ENCODE peak calls at places on chromosomes 3 and 15, in seven cellular contexts. R is GM12878, G is esophagus muscularis mucosa, Q is mammary epithelial cell, I is ovary, J is mucosa of descending colon, C is stomach. X is an unnamed sample. For H3K36me3, the result is how much of the 10 kb centered on the place peaks cover.

GRCh38 chr3:136184703-136185102 is 11.4 kb downstream of the MSL2 start:
- DNase-seq in R (no peak), G (no peak), Q (no peak), I (no peak), J (no peak), C (no peak), X (no peak)

GRCh38 chr3:77014236-77014635 is 25.7 kb upstream of the ROBO2 start:
- DNase-seq in R (no peak), G (no peak), Q (no peak), I (no peak), J (no peak), C (no peak), X (no peak)

GRCh38 chr3:169354774-169355501 is 308.6 kb downstream of the MECOM start:
- DNase-seq in R (no peak), G (no peak), Q (no peak), I (no peak), J (no peak), C (no peak), X (no peak)

GRCh38 chr3:157081681-157082210 is 78.2 kb downstream of the CCNL1 start:
- DNase-seq in R (no peak), G (peak), Q (peak), I (peak), J (peak), C (peak), X (peak)

GRCh38 chr15:68962464-68962863 is 32.1 kb downstream of the SPESP1 start:
- DNase-seq in R (no peak), G (no peak), Q (no peak), I (no peak), J (no peak), C (no peak), X (no peak)

GRCh38 chr15:83305696-83306291 is 21.3 kb upstream of the BNC1 start:
- DNase-seq in R (no peak), G (peak), Q (peak), I (no peak), J (no peak), C (no peak), X (no peak)

GRCh38 chr3:149371001-149371722 is 6.3 kb downstream of the TM4SF1 start:
- DNase-seq in R (no peak), G (no peak), Q (peak), I (no peak), J (peak), C (no peak), X (no peak)

GRCh38 chr15:66024998-66025397 is 155.7 kb downstream of the RAB11A start:
- DNase-seq in R (no peak), G (no peak), Q (peak), I (no peak), J (no peak), C (no peak), X (no peak)

GRCh38 chr3:27666277-27666676 is 55.8 kb downstream of the EOMES start:
- DNase-seq in R (no peak), G (no peak), Q (no peak), I (no peak), J (no peak), C (no peak), X (no peak)

GRCh38 chr3:62622553-62623174 is 249.3 kb upstream of the FEZF2 start:
- DNase-seq in R (peak), G (no peak), Q (peak), I (peak), J (peak), C (no peak), X (no peak)

GRCh38 chr3:119630562-119631329 is 29.6 kb downstream of the POPDC2 start:
- DNase-seq in R (no peak), G (no peak), Q (no peak), I (no peak), J (no peak), C (no peak), X (no peak)

GRCh38 chr3:116444819-116445290 is 432 bp downstream of the LSAMP start:
- DNase-seq in R (no peak), G (no peak), Q (no peak), I (no peak), J (peak), C (no peak), X (peak)

GRCh38 chr15:65987100-65987499 is 117.8 kb downstream of the RAB11A start:
- DNase-seq in R (no peak), G (no peak), Q (no peak), I (no peak), J (no peak), C (no peak), X (no peak)

GRCh38 chr15:71003314-71003713 is 110.7 kb downstream of the LRRC49 start:
- DNase-seq in R (no peak), G (no peak), Q (peak), I (no peak), J (no peak), C (no peak), X (no peak)

GRCh38 chr3:171192176-171192854 is 165.8 kb upstream of the SLC2A2 start:
- DNase-seq in R (no peak), G (no peak), Q (peak), I (no peak), J (no peak), C (no peak), X (no peak)

GRCh38 chr3:179771797-179772196 is 119.0 kb downstream of the USP13 start:
- DNase-seq in R (no peak), G (no peak), Q (no peak), I (no peak), J (no peak), C (no peak), X (no peak)

GRCh38 chr15:31858026-31858425 is 172.3 kb upstream of the CHRNA7 start:
- DNase-seq in R (no peak), G (peak), Q (no peak), I (no peak), J (no peak), C (no peak), X (no peak)

GRCh38 chr15:64571857-64572291 is 111.5 kb downstream of the ZNF609 start:
- DNase-seq in R (peak), G (no peak), Q (no peak), I (no peak), J (peak), C (peak), X (no peak)

GRCh38 chr3:191412764-191413163 is 48.2 kb upstream of the PYDC2 start:
- DNase-seq in R (no peak), G (no peak), Q (peak), I (no peak), J (no peak), C (no peak), X (no peak)

GRCh38 chr15:70833897-70834765 is 19.8 kb downstream of the LARP6 start:
- DNase-seq in R (no peak), G (peak), Q (peak), I (no peak), J (no peak), C (no peak), X (no peak)

GRCh38 chr3:46849098-46849631 is 14.1 kb downstream of the MYL3 start:
- DNase-seq in R (no peak), G (no peak), Q (no peak), I (no peak), J (no peak), C (peak), X (no peak)

GRCh38 chr15:99507732-99508571 is 57.8 kb upstream of the MEF2A start:
- DNase-seq in R (no peak), G (no peak), Q (peak), I (peak), J (peak), C (no peak), X (no peak)

GRCh38 chr3:191393146-191393545 is 62.8 kb upstream of the UTS2B start:
- DNase-seq in R (no peak), G (no peak), Q (no peak), I (no peak), J (no peak), C (no peak), X (no peak)

GRCh38 chr3:128346562-128346961 is 120.1 kb downstream of the DNAJB8 start:
- DNase-seq in R (no peak), G (no peak), Q (no peak), I (no peak), J (no peak), C (no peak), X (no peak)

GRCh38 chr3:139111392-139112229 is 66.9 kb upstream of the PRR23C start:
- DNase-seq in R (no peak), G (peak), Q (peak), I (peak), J (peak), C (peak), X (peak)

GRCh38 chr3:11499144-11499543 is 144.6 kb downstream of the VGLL4 start:
- DNase-seq in R (no peak), G (no peak), Q (peak), I (no peak), J (no peak), C (no peak), X (no peak)

GRCh38 chr3:52495096-52495495 is at the start of gene STAB1:
- DNase-seq in R (no peak), G (peak), Q (no peak), I (no peak), J (peak), C (no peak), X (no peak)

DNA sequence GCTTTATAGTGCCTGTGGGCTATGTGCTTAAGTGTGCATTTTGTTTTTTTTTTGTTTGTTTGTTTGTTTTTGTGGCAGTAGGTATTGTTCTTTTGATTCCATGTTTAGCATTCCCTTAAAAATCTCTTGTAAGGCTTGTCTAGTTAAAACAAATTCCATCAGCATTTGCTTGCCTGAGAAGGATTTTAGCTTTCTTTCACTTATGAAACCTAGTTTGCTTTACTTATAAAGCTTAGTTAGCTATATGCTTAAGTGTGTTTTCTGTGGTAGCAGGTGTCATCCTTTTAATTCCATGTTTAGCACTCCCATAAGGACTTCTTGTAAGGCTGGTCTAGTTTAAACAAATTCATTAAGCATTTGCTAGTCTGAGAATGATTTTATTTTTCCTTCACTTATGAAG is 17.3 kb downstream of the IL16 start:
- DNase-seq in R (no peak), G (no peak), Q (no peak), I (no peak), J (no peak), C (no peak), X (no peak)
- TF ChIP-seq CTCF in R (no peak), G (no peak), Q (no peak), I (no peak), J (no peak), C (no peak), X (no peak)

DNA sequence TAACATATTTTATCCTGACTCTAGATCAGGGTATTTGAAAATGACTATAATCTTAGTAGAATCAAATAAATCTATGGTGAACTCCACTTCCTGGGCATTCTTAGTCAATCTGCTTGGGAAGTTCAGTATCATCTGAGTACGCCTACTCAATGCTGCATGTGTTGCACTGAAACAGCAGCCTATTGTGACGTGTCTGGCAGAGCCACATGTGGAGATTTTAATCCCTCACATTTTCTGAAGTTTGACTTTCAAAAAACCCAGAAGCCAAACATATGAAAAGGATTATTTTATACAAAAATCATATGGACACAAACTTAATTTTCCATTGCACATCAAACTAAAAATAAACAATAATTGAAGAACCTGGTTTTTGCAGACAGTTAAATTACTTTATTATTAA is 798.3 kb downstream of the ROBO1 start:
- DNase-seq in R (no peak), G (no peak), Q (peak), I (no peak), J (no peak), C (no peak), X (no peak)
- H3K36me3 ChIP-seq in R (under half), G (under half), Q (under half), I (under half), J (under half), C (under half), X (under half)

GRCh38 chr15:61025283-61025682 is 203.8 kb downstream of the RORA start:
- DNase-seq in R (no peak), G (no peak), Q (no peak), I (no peak), J (no peak), C (no peak), X (no peak)
- TF ChIP-seq CTCF in R (no peak), G (no peak), Q (no peak), I (no peak), J (no peak), C (no peak), X (no peak)

GRCh38 chr15:78895411-78895810 is 22.7 kb downstream of the MORF4L1 start:
- DNase-seq in R (no peak), G (no peak), Q (no peak), I (no peak), J (no peak), C (no peak), X (no peak)
- H3K36me3 ChIP-seq in R (under half), G (half or more), Q (half or more), I (under half), J (under half), C (half or more), X (half or more)